ENCODE peak calls at places on chromosomes 16 and 17, in four cellular contexts. One of them, this sample, is unnamed.

GRCh38 chr16:55660776-55661175 is 5.0 kb downstream of the SLC6A2 start:
- DNase-seq in GM23338: peak
- DNase-seq in Panc1: no peak
- DNase-seq in foreskin fibroblast: no peak
- DNase-seq in this sample: no peak

GRCh38 chr16:11358531-11358930 is 13.3 kb downstream of the RMI2 start:
- DNase-seq in GM23338: no peak
- DNase-seq in Panc1: no peak
- DNase-seq in foreskin fibroblast: no peak
- DNase-seq in this sample: no peak

GRCh38 chr16:85473909-85474640 is 139.0 kb upstream of the GSE1 start:
- DNase-seq in GM23338: no peak
- DNase-seq in Panc1: no peak
- DNase-seq in foreskin fibroblast: peak
- DNase-seq in this sample: no peak

GRCh38 chr16:89984215-89984614 is 35.0 kb downstream of the DBNDD1 start:
- DNase-seq in GM23338: no peak
- DNase-seq in foreskin fibroblast: no peak
- DNase-seq in Panc1: no peak
- DNase-seq in this sample: no peak

GRCh38 chr17:79928502-79929256 is 89.4 kb upstream of the CBX4 start:
- DNase-seq in GM23338: no peak
- DNase-seq in Panc1: no peak
- DNase-seq in foreskin fibroblast: no peak
- DNase-seq in this sample: no peak

GRCh38 chr17:869067-869466 is 86.9 kb downstream of the MRM3 start:
- DNase-seq in foreskin fibroblast: peak
- DNase-seq in Panc1: no peak
- DNase-seq in GM23338: no peak
- DNase-seq in this sample: peak

GRCh38 chr17:17433260-17433659 is 43.5 kb upstream of the MED9 start:
- DNase-seq in GM23338: peak
- DNase-seq in Panc1: no peak
- DNase-seq in foreskin fibroblast: peak
- DNase-seq in this sample: peak

GRCh38 chr17:15351925-15352324 is 10.5 kb upstream of the TEKT3 start:
- DNase-seq in GM23338: no peak
- DNase-seq in foreskin fibroblast: peak
- DNase-seq in Panc1: no peak
- DNase-seq in this sample: peak

GRCh38 chr16:306911-307370 is 24.0 kb downstream of the PDIA2 start:
- DNase-seq in Panc1: no peak
- DNase-seq in GM23338: no peak
- DNase-seq in foreskin fibroblast: no peak
- DNase-seq in this sample: no peak

GRCh38 chr17:68057531-68057952 is 22.0 kb downstream of the KPNA2 start:
- DNase-seq in Panc1: no peak
- DNase-seq in GM23338: peak
- DNase-seq in foreskin fibroblast: peak
- DNase-seq in this sample: peak

GRCh38 chr16:5928476-5929055 is 831.0 kb upstream of the EEF2KMT start:
- DNase-seq in Panc1: no peak
- DNase-seq in GM23338: peak
- DNase-seq in foreskin fibroblast: no peak
- DNase-seq in this sample: no peak

GRCh38 chr16:49400611-49401010 is 27.0 kb downstream of the C16orf78 start:
- DNase-seq in GM23338: no peak
- DNase-seq in foreskin fibroblast: no peak
- DNase-seq in Panc1: no peak
- DNase-seq in this sample: no peak

GRCh38 chr16:85424260-85425060 is 188.7 kb upstream of the GSE1 start:
- DNase-seq in GM23338: no peak
- DNase-seq in Panc1: no peak
- DNase-seq in foreskin fibroblast: peak
- DNase-seq in this sample: no peak

GRCh38 chr17:70414275-70414674 is 244.9 kb downstream of the KCNJ2 start:
- DNase-seq in GM23338: no peak
- DNase-seq in foreskin fibroblast: no peak
- DNase-seq in Panc1: no peak
- DNase-seq in this sample: no peak
- H3K4me3 ChIP-seq in GM23338: no peak
- H3K4me3 ChIP-seq in foreskin fibroblast: no peak
- H3K4me3 ChIP-seq in Panc1: no peak
- H3K4me3 ChIP-seq in this sample: no peak

GRCh38 chr17:44927696-44928095 is 12.4 kb upstream of the GFAP start:
- DNase-seq in GM23338: no peak
- DNase-seq in Panc1: no peak
- DNase-seq in foreskin fibroblast: no peak
- DNase-seq in this sample: no peak

GRCh38 chr17:44928950-44929720 is 13.8 kb upstream of the GFAP start:
- DNase-seq in GM23338: no peak
- DNase-seq in Panc1: no peak
- DNase-seq in foreskin fibroblast: no peak
- DNase-seq in this sample: no peak

GRCh38 chr17:44928136-44928535 is 12.8 kb upstream of the GFAP start:
- DNase-seq in Panc1: no peak
- DNase-seq in foreskin fibroblast: no peak
- DNase-seq in GM23338: no peak
- DNase-seq in this sample: no peak

GRCh38 chr17:44925731-44926697 is 10.7 kb upstream of the GFAP start:
- DNase-seq in GM23338: no peak
- DNase-seq in foreskin fibroblast: no peak
- DNase-seq in Panc1: no peak
- DNase-seq in this sample: no peak

GRCh38 chr17:44926841-44927525 is 11.7 kb upstream of the GFAP start:
- DNase-seq in GM23338: no peak
- DNase-seq in Panc1: no peak
- DNase-seq in foreskin fibroblast: no peak
- DNase-seq in this sample: no peak
- TF ChIP-seq CTCF in GM23338: no peak
- TF ChIP-seq CTCF in Panc1: no peak
- TF ChIP-seq CTCF in foreskin fibroblast: no peak
- TF ChIP-seq CTCF in this sample: no peak

GRCh38 chr17:8249621-8250020 is 532 bp downstream of the PFAS start:
- DNase-seq in foreskin fibroblast: no peak
- DNase-seq in GM23338: no peak
- DNase-seq in Panc1: no peak
- DNase-seq in this sample: peak

GRCh38 chr17:8248751-8249607 is at the start of gene PFAS:
- DNase-seq in GM23338: peak
- DNase-seq in foreskin fibroblast: peak
- DNase-seq in Panc1: no peak
- DNase-seq in this sample: peak

GRCh38 chr17:8254881-8255280 is 5.8 kb downstream of the PFAS start:
- DNase-seq in Panc1: no peak
- DNase-seq in GM23338: no peak
- DNase-seq in foreskin fibroblast: no peak
- DNase-seq in this sample: no peak

GRCh38 chr17:8253801-8254200 is 4.7 kb downstream of the PFAS start:
- DNase-seq in foreskin fibroblast: peak
- DNase-seq in Panc1: no peak
- DNase-seq in GM23338: no peak
- DNase-seq in this sample: peak

DNA sequence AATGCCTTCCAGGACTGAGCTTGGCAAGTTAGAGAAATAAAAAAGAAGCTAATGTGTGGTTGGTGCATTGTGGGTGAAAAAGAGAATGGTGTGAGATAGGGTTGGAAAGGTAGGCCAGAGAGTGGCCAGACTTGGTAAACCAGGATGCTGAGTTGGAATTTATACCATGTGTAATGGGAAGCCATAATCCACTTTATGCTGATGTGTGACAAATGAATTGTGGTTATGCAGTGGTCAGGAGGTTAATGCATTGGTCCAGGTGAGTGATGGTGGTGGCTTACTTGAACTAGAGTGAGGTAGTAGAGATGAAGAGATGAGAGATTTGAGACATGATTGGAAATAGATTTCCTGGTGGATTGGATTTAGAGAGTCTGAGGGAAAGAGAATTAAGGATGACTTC is 1.0 kb downstream of the PFAS start:
- DNase-seq in Panc1: no peak
- DNase-seq in GM23338: no peak
- DNase-seq in foreskin fibroblast: no peak
- DNase-seq in this sample: no peak
- H3K4me3 ChIP-seq in Panc1: peak
- H3K4me3 ChIP-seq in GM23338: peak
- H3K4me3 ChIP-seq in foreskin fibroblast: peak
- H3K4me3 ChIP-seq in this sample: no peak

GRCh38 chr17:54882371-54882770 is 18.3 kb upstream of the TOM1L1 start:
- DNase-seq in GM23338: no peak
- DNase-seq in foreskin fibroblast: no peak
- DNase-seq in Panc1: no peak
- DNase-seq in this sample: no peak

GRCh38 chr17:54887787-54888186 is 12.9 kb upstream of the TOM1L1 start:
- DNase-seq in Panc1: no peak
- DNase-seq in GM23338: no peak
- DNase-seq in foreskin fibroblast: no peak
- DNase-seq in this sample: no peak

GRCh38 chr17:54881255-54881972 is 19.2 kb upstream of the TOM1L1 start:
- DNase-seq in GM23338: no peak
- DNase-seq in Panc1: no peak
- DNase-seq in foreskin fibroblast: no peak
- DNase-seq in this sample: no peak

GRCh38 chr17:54882950-54883349 is 17.7 kb upstream of the TOM1L1 start:
- DNase-seq in Panc1: no peak
- DNase-seq in foreskin fibroblast: no peak
- DNase-seq in GM23338: no peak
- DNase-seq in this sample: no peak

GRCh38 chr17:54883939-54884338 is 16.7 kb upstream of the TOM1L1 start:
- DNase-seq in Panc1: no peak
- DNase-seq in GM23338: no peak
- DNase-seq in foreskin fibroblast: no peak
- DNase-seq in this sample: no peak
- TF ChIP-seq CTCF in Panc1: no peak
- TF ChIP-seq CTCF in GM23338: no peak
- TF ChIP-seq CTCF in foreskin fibroblast: no peak
- TF ChIP-seq CTCF in this sample: no peak

DNA sequence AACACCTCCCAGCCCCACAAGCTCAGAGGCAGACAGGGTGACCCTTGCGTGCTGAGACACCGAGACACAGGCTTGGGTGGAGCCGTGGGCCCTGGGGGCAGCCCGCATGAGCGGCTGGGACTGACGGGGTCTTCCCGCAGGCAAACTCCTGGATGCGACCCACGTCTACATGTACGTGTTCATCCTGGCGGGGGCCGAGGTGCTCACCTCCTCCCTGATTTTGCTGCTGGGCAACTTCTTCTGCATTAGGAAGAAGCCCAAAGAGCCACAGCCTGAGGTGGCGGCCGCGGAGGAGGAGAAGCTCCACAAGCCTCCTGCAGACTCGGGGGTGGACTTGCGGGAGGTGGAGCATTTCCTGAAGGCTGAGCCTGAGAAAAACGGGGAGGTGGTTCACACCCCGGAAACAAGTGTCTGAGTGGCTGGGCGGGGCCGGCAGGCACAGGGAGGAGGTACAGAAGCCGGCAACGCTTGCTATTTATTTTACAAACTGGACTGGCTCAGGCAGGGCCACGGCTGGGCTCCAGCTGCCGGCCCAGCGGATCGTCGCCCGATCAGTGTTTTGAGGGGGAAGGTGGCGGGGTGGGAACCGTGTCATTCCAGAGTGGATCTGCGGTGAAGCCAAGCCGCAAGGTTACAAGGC is 9.8 kb downstream of the SLC16A3 start:
- DNase-seq in GM23338: no peak
- DNase-seq in foreskin fibroblast: peak
- DNase-seq in Panc1: no peak
- DNase-seq in this sample: peak
- H3K4me3 ChIP-seq in GM23338: no peak
- H3K4me3 ChIP-seq in foreskin fibroblast: no peak
- H3K4me3 ChIP-seq in Panc1: no peak
- H3K4me3 ChIP-seq in this sample: no peak

This sample was measured in choroid plexus epithelial cell.